ENCODE peak calls at places on chromosomes 13 and 19, in four cellular contexts. X, K, U and A are unnamed samples.

GRCh38 chr19:53865918-53866696 is 1.6 kb upstream of the MYADM start:
- DNase-seq in X (peak; percentile 95), K (peak; percentile 82), U (peak; percentile 74), A (peak; percentile 90)

GRCh38 chr19:658916-659839 is 3.8 kb downstream of the RNF126 start:
- DNase-seq in X (peak; percentile 98), K (no peak), U (no peak), A (no peak)

GRCh38 chr19:54325194-54325621 is 12.2 kb upstream of the LILRA5 start:
- DNase-seq in X (peak; percentile 40), K (peak; percentile 71), U (no peak), A (peak; percentile 74)

GRCh38 chr19:17448190-17448967 is at the start of gene TMEM221:
- DNase-seq in X (peak; percentile 69), K (peak; percentile 54), U (no peak), A (peak; percentile 95)

GRCh38 chr19:50398675-50399367 is 14.7 kb downstream of the POLD1 start:
- DNase-seq in X (no peak), K (no peak), U (no peak), A (peak; percentile 72)

GRCh38 chr13:34156841-34157365 is 339.0 kb downstream of the RFC3 start:
- DNase-seq in X (peak; percentile 98), K (peak; percentile 96), U (peak; percentile 97), A (peak; percentile 45)

GRCh38 chr13:30618186-30618937 is 642 bp downstream of the USPL1 start:
- DNase-seq in X (peak; percentile 50), K (peak; percentile 10), U (no peak), A (no peak)

GRCh38 chr13:50244913-50245574 is 229.8 kb downstream of the KCNRG start:
- DNase-seq in X (peak; percentile 88), K (peak; percentile 90), U (peak; percentile 97), A (peak; percentile 87)

GRCh38 chr13:47639716-47640447 is 361.2 kb downstream of the SUCLA2 start:
- DNase-seq in X (peak; percentile 24), K (peak; percentile 2), U (no peak), A (no peak)

GRCh38 chr19:17881701-17882100 is 10.0 kb downstream of the SLC5A5 start:
- DNase-seq in X (no peak), K (no peak), U (no peak), A (peak; percentile 74)

GRCh38 chr13:57253551-57253950 is 86.6 kb downstream of the PRR20E start:
- DNase-seq in X (no peak), K (no peak), U (no peak), A (no peak)

GRCh38 chr19:43777163-43777700 is 3.5 kb downstream of the KCNN4 start:
- DNase-seq in X (peak; percentile 37), K (no peak), U (peak; percentile 74), A (peak; percentile 94)

GRCh38 chr19:2084993-2085720 is 11.0 kb downstream of the MOB3A start:
- DNase-seq in X (peak; percentile 79), K (peak; percentile 59), U (no peak), A (peak; percentile 91)

GRCh38 chr19:3536429-3537100 is 2.4 kb upstream of the TEKTIP1 start:
- DNase-seq in X (no peak), K (no peak), U (no peak), A (peak; percentile 94)

GRCh38 chr13:76214001-76214400 is 577.9 kb downstream of the LMO7 start:
- DNase-seq in X (no peak), K (no peak), U (no peak), A (no peak)

GRCh38 chr19:19578241-19578640 is 40.2 kb downstream of the CILP2 start:
- DNase-seq in X (no peak), K (no peak), U (no peak), A (peak; percentile 46)

GRCh38 chr13:44954210-44954609 is 35.1 kb downstream of the NUFIP1 start:
- DNase-seq in X (no peak), K (no peak), U (no peak), A (no peak)

GRCh38 chr19:330503-330902 is 14.1 kb downstream of the MIER2 start:
- DNase-seq in X (no peak), K (no peak), U (no peak), A (no peak)

GRCh38 chr13:111058796-111059506 is 56.2 kb upstream of the ARHGEF7 start:
- DNase-seq in X (peak; percentile 15), K (no peak), U (peak; percentile 61), A (no peak)

DNA sequence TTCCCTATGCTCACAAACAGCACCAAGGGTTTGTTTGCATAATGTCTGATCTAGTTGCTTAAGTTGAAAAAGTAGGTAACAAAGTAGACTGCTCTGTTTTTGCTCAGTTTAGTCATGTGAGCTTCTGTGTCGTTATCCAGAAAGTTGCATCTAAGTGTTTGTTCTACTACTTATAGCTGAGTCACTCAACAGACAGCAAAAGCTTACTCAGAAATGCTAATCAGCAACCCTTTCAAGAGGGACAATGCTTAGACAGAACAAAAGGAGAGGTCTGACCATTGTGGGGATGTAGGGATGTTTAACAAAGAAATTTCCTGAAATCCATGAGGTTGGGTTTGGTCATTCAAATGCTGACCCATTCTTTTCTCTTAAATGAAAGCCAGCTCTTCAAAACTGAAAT is 106.4 kb downstream of the ATP8A2 start:
- DNase-seq in X (no peak), K (peak; percentile 37), U (no peak), A (peak; percentile 63)
- H3K4me2 ChIP-seq in X (no peak overlapping the region), K (no peak overlapping the region), U (no peak overlapping the region), A (no peak overlapping the region)

GRCh38 chr13:103100795-103101194 is 34.6 kb upstream of the SLC10A2 start:
- DNase-seq in X (no peak), K (no peak), U (no peak), A (no peak)
- H3K4me2 ChIP-seq in X (no peak overlapping the region), K (no peak overlapping the region), U (no peak overlapping the region), A (no peak overlapping the region)

GRCh38 chr19:5680437-5681368 is at the start of the genes HSD11B1L and MICOS13:
- DNase-seq in X (peak; percentile 100), K (peak; percentile 99), U (peak; percentile 90), A (peak; percentile 99)
- H3K4me2 ChIP-seq in X (peak within 1 kb of the TSS; percentile 85), K (peak within 1 kb of the TSS; percentile 92), U (peak within 1 kb of the TSS; percentile 85), A (peak within 1 kb of the TSS; percentile 90)

GRCh38 chr13:73832203-73832602 is 302.0 kb downstream of the KLF12 start:
- DNase-seq in X (no peak), K (peak; percentile 61), U (no peak), A (no peak)
- H3K4me2 ChIP-seq in X (no peak overlapping the region), K (peak overlapping the region; percentile 33), U (no peak overlapping the region), A (no peak overlapping the region)

GRCh38 chr13:105266615-105267014 is 1268.8 kb downstream of the EFNB2 start:
- DNase-seq in X (no peak), K (no peak), U (no peak), A (no peak)
- H3K4me2 ChIP-seq in X (no peak overlapping the region), K (no peak overlapping the region), U (no peak overlapping the region), A (no peak overlapping the region)

GRCh38 chr19:55877211-55877610 is 40.9 kb downstream of the NLRP4 start:
- DNase-seq in X (no peak), K (no peak), U (no peak), A (no peak)
- H3K4me2 ChIP-seq in X (no peak overlapping the region), K (no peak overlapping the region), U (no peak overlapping the region), A (no peak overlapping the region)

GRCh38 chr19:38730731-38731589 is 13.3 kb downstream of the CAPN12 start:
- DNase-seq in X (no peak), K (no peak), U (no peak), A (peak; percentile 57)
- H3K4me2 ChIP-seq in X (no peak overlapping the region), K (no peak overlapping the region), U (peak overlapping the region; percentile 12), A (no peak overlapping the region)

GRCh38 chr13:66888698-66889097 is 341.4 kb downstream of the PCDH9 start:
- DNase-seq in X (no peak), K (no peak), U (no peak), A (no peak)

GRCh38 chr13:66886248-66886647 is 343.9 kb downstream of the PCDH9 start:
- DNase-seq in X (no peak), K (no peak), U (no peak), A (no peak)

GRCh38 chr13:66887088-66887487 is 343.0 kb downstream of the PCDH9 start:
- DNase-seq in X (no peak), K (no peak), U (no peak), A (no peak)
- H3K4me2 ChIP-seq in X (no peak overlapping the region), K (no peak overlapping the region), U (no peak overlapping the region), A (no peak overlapping the region)

GRCh38 chr13:113904411-113904810 is 40.5 kb upstream of the GAS6 start:
- DNase-seq in X (peak; percentile 72), K (peak; percentile 37), U (no peak), A (no peak)

GRCh38 chr13:113906566-113906965 is 42.7 kb upstream of the GAS6 start:
- DNase-seq in X (peak; percentile 21), K (no peak), U (no peak), A (no peak)

GRCh38 chr13:113905942-113906341 is 42.1 kb upstream of the GAS6 start:
- DNase-seq in X (no peak), K (no peak), U (no peak), A (no peak)

GRCh38 chr13:113905018-113905417 is 41.1 kb upstream of the GAS6 start:
- DNase-seq in X (no peak), K (no peak), U (no peak), A (no peak)

GRCh38 chr13:113907637-113908617 is 44.1 kb upstream of the GAS6 start:
- DNase-seq in X (peak; percentile 79), K (no peak), U (no peak), A (no peak)
- H3K4me2 ChIP-seq in X (peak overlapping the region; percentile 75), K (no peak overlapping the region), U (no peak overlapping the region), A (peak overlapping the region; percentile 10)

DNA sequence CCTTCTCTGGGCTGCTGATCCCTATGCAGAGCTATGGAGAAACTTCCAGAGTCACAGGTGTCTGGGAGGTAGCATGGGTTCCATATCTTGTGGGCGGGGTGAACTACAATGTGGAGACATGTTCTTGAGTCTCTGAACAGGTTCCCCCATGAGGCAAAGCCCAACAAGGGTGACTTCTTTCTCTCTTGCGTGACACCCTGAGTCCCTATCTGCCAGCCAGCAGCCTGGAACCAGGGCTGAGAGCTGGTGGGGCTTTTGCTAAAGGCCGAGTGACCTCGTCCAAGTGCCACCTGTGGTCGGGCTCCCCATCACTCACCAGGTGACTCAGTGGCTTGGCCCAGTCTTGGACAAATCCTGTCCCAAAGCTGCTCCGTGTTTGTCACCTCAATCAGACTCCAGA is 88.0 kb upstream of the ZNF536 start:
- DNase-seq in X (no peak), K (no peak), U (no peak), A (no peak)
- H3K4me2 ChIP-seq in X (no peak overlapping the region), K (no peak overlapping the region), U (no peak overlapping the region), A (no peak overlapping the region)